ENCODE peak calls at places on chromosomes 6 and 20, in seven cellular contexts. Z is SK-MEL-5; P is epithelial cell of prostate; K is tibial artery; E is activated naive CD4-positive, alpha-beta T cell; U is left ventricle myocardium inferior; D is T-helper 1 cell. T is an unnamed sample.

GRCh38 chr20:35091808-35092523 is 641 bp downstream of the TRPC4AP start:
- DNase-seq in Z (no peak), P (no peak), K (no peak), E (no peak), U (no peak), D (no peak), T (no peak)

GRCh38 chr6:109055771-109056235 is 38.8 kb downstream of the SESN1 start:
- DNase-seq in Z (no peak), P (no peak), K (no peak), E (no peak), U (no peak), D (no peak), T (no peak)

GRCh38 chr20:22060610-22061009 is 355.1 kb downstream of the PAX1 start:
- DNase-seq in Z (no peak), P (no peak), K (no peak), E (no peak), U (no peak), D (no peak), T (no peak)

GRCh38 chr20:51898788-51899187 is 96.5 kb upstream of the SALL4 start:
- DNase-seq in Z (no peak), P (no peak), K (no peak), E (no peak), U (no peak), D (no peak), T (no peak)

GRCh38 chr20:35174458-35175216 is 2.8 kb downstream of the PROCR start:
- DNase-seq in Z (no peak), P (no peak), K (no peak), E (no peak), U (no peak), D (no peak), T (peak; percentile 28)

GRCh38 chr6:37125779-37126553 is 44.0 kb upstream of the PIM1 start:
- DNase-seq in Z (no peak), P (no peak), K (no peak), E (no peak), U (no peak), D (no peak), T (no peak)

GRCh38 chr6:47733879-47734558 is 35.6 kb downstream of the ADGRF4 start:
- DNase-seq in Z (peak; percentile 60), P (no peak), K (no peak), E (no peak), U (no peak), D (no peak), T (no peak)

GRCh38 chr6:80520195-80520594 is 413.7 kb downstream of the BCKDHB start:
- DNase-seq in Z (no peak), P (no peak), K (no peak), E (no peak), U (no peak), D (no peak), T (no peak)

GRCh38 chr6:43494766-43495165 is 15.4 kb downstream of the LRRC73 start:
- DNase-seq in Z (no peak), P (no peak), K (no peak), E (no peak), U (no peak), D (no peak), T (no peak)

GRCh38 chr6:13091192-13091591 is 237.1 kb downstream of the TBC1D7 start:
- DNase-seq in Z (no peak), P (no peak), K (peak; percentile 77), E (no peak), U (no peak), D (no peak), T (no peak)

GRCh38 chr6:2839195-2839981 is 2.3 kb downstream of the SERPINB1 start:
- DNase-seq in Z (no peak), P (no peak), K (no peak), E (no peak), U (no peak), D (no peak), T (no peak)

GRCh38 chr6:89205819-89206218 is 11.3 kb downstream of the GABRR1 start:
- DNase-seq in Z (no peak), P (no peak), K (peak; percentile 67), E (no peak), U (no peak), D (no peak), T (no peak)

GRCh38 chr6:80132942-80133517 is 26.6 kb downstream of the BCKDHB start:
- DNase-seq in Z (peak; percentile 71), P (no peak), K (no peak), E (no peak), U (peak; percentile 24), D (no peak), T (peak; percentile 36)

GRCh38 chr6:125748534-125749111 is 809 bp upstream of the HEY2 start:
- DNase-seq in Z (no peak), P (no peak), K (no peak), E (no peak), U (no peak), D (no peak), T (no peak)

GRCh38 chr6:20877008-20877937 is 343.0 kb downstream of the CDKAL1 start:
- DNase-seq in Z (peak; percentile 58), P (peak; percentile 93), K (peak; percentile 76), E (no peak), U (no peak), D (no peak), T (peak; percentile 17)

GRCh38 chr6:40347571-40348011 is 239.6 kb downstream of the LRFN2 start:
- DNase-seq in Z (no peak), P (no peak), K (no peak), E (no peak), U (no peak), D (no peak), T (no peak)

GRCh38 chr6:56843476-56844349 is 111.2 kb upstream of the BEND6 start:
- DNase-seq in Z (peak; percentile 84), P (peak; percentile 54), K (peak; percentile 89), E (no peak), U (peak; percentile 79), D (no peak), T (peak; percentile 67)

GRCh38 chr6:19818805-19819204 is 18.4 kb upstream of the ID4 start:
- DNase-seq in Z (no peak), P (no peak), K (no peak), E (no peak), U (no peak), D (no peak), T (no peak)

GRCh38 chr6:26065952-26066380 is 21.3 kb upstream of the HFE start:
- DNase-seq in Z (peak; percentile 94), P (no peak), K (no peak), E (no peak), U (no peak), D (peak; percentile 37), T (peak; percentile 69)

GRCh38 chr6:137651591-137652335 is 157.6 kb upstream of the OLIG3 start:
- DNase-seq in Z (no peak), P (no peak), K (no peak), E (no peak), U (no peak), D (no peak), T (no peak)